ENCODE peak calls at places on chromosomes 2 and 18, in nine cellular contexts. T is iPS-NIHi11; M is glomerular endothelial cell; S is T-helper 1 cell; Q is stimulated activated CD8-positive, alpha-beta memory T cell treated with anti-CD3 and anti-CD28 coated beads, Interleukin-4, amount 100 ng/mL, for 4 hours; O is GM13977; Z is mucosa of gallbladder; L is activated CD4-positive, alpha-beta T cell treated with anti-CD3 and anti-CD28 coated beads, Interleukin-2, amount 50 U/mL, for 4 hours; I is NCI-H69. J is an unnamed sample.

GRCh38 chr2:46985512-46985911 is 69.9 kb upstream of the MCFD2 start:
- DNase-seq in Q (no peak), S (no peak), Z (no peak), I (no peak), T (no peak), M (no peak), O (no peak), L (no peak), J (peak; percentile 36)

GRCh38 chr2:178397002-178397605 is 53.9 kb downstream of the PRKRA start:
- DNase-seq in O (peak; percentile 34), M (peak; percentile 39), S (no peak), Q (no peak), L (no peak), Z (no peak), I (peak; percentile 68), T (peak; percentile 35), J (peak; percentile 63)

GRCh38 chr2:72864500-72864899 is 22.7 kb upstream of the SPR start:
- DNase-seq in L (no peak), T (no peak), O (peak; percentile 74), Z (no peak), S (no peak), I (no peak), Q (no peak), M (no peak), J (peak; percentile 39)

GRCh38 chr2:178568227-178568626 is 88.0 kb downstream of the PLEKHA3 start:
- DNase-seq in Q (no peak), I (no peak), L (no peak), T (no peak), S (no peak), O (no peak), Z (no peak), M (no peak), J (no peak)

GRCh38 chr18:8979258-8979988 is 123.1 kb upstream of the NDUFV2 start:
- DNase-seq in I (no peak), T (no peak), O (no peak), M (no peak), L (no peak), Z (no peak), Q (no peak), S (no peak), J (no peak)

GRCh38 chr2:240629968-240630770 is 4.9 kb downstream of the GPR35 start:
- DNase-seq in S (no peak), T (no peak), Z (no peak), O (no peak), I (no peak), M (no peak), L (no peak), Q (no peak), J (no peak)

GRCh38 chr2:141942006-141942789 is 188.6 kb downstream of the LRP1B start:
- DNase-seq in Z (no peak), O (no peak), Q (no peak), I (no peak), S (no peak), M (no peak), L (no peak), T (no peak), J (no peak)

GRCh38 chr2:170396799-170397459 is 219.0 kb downstream of the MYO3B start:
- DNase-seq in O (peak; percentile 21), M (no peak), T (peak; percentile 41), L (no peak), S (no peak), I (peak; percentile 19), Z (no peak), Q (no peak), J (peak; percentile 12)

GRCh38 chr2:127530245-127531132 is 4.2 kb upstream of the IWS1 start:
- DNase-seq in L (no peak), Z (no peak), O (no peak), I (peak; percentile 1), M (no peak), Q (no peak), T (no peak), S (no peak), J (no peak)

GRCh38 chr2:206062724-206063123 is 23.2 kb downstream of the INO80D start:
- DNase-seq in O (no peak), T (no peak), L (no peak), Z (no peak), Q (no peak), I (no peak), S (no peak), M (no peak), J (no peak)

GRCh38 chr2:160207804-160208661 is 8.0 kb upstream of the ITGB6 start:
- DNase-seq in M (peak; percentile 68), L (no peak), T (peak; percentile 42), Z (peak; percentile 87), I (no peak), Q (no peak), O (no peak), S (no peak), J (peak; percentile 98)

J was measured in astrocyte of the hippocampus.